ENCODE peak calls at places on chromosomes 7 and 10, in eight cellular contexts. F is activated CD4-positive, alpha-beta T cell treated with anti-CD3 and anti-CD28 coated beads for 24 hours; Q is GM12865; H is endodermal cell; M is lower lobe of right lung; G is Right ventricle myocardium superior; X is iPS DF 19.7; T is uterus. C is an unnamed sample.

GRCh38 chr10:100502926-100503480 is 16.7 kb downstream of the SEC31B start:
- DNase-seq in F (no peak), X (no peak), G (no peak), H (no peak), T (no peak), Q (no peak), M (no peak), C (no peak)

GRCh38 chr10:97069576-97070362 is 116.0 kb downstream of the SLIT1 start:
- DNase-seq in H (peak; percentile 41), F (peak; percentile 8), T (no peak), M (no peak), Q (peak; percentile 12), X (no peak), G (no peak), C (no peak)

GRCh38 chr10:130739757-130740145 is 571.8 kb downstream of the TCERG1L start:
- DNase-seq in Q (no peak), X (no peak), T (no peak), H (peak; percentile 20), G (no peak), F (no peak), M (no peak), C (no peak)

GRCh38 chr10:58016614-58017013 is 251.1 kb downstream of the IPMK start:
- DNase-seq in T (no peak), H (peak; percentile 47), Q (no peak), G (no peak), X (peak; percentile 42), M (no peak), F (no peak), C (no peak)

GRCh38 chr10:79081353-79082034 is 12.7 kb downstream of the ZMIZ1 start:
- DNase-seq in F (no peak), T (no peak), M (no peak), Q (no peak), G (no peak), X (no peak), H (no peak), C (no peak)

GRCh38 chr10:2051108-2051507 is 313.8 kb upstream of the ADARB2 start:
- DNase-seq in T (no peak), H (no peak), X (no peak), F (no peak), M (no peak), G (no peak), Q (no peak), C (no peak)

GRCh38 chr10:92045641-92046106 is 122.1 kb downstream of the BTAF1 start:
- DNase-seq in F (no peak), G (no peak), M (no peak), H (peak; percentile 80), X (no peak), Q (no peak), T (no peak), C (no peak)

GRCh38 chr7:13069832-13070231 is 382.4 kb downstream of the ARL4A start:
- DNase-seq in X (no peak), T (no peak), H (no peak), Q (no peak), G (no peak), F (no peak), M (no peak), C (no peak)

GRCh38 chr10:17652585-17652984 is 8.6 kb downstream of the STAM start:
- DNase-seq in M (no peak), G (no peak), H (no peak), F (no peak), T (no peak), X (no peak), Q (no peak), C (no peak)

GRCh38 chr10:32000937-32001336 is 55.3 kb downstream of the KIF5B start:
- DNase-seq in T (no peak), X (peak; percentile 60), H (peak; percentile 60), G (no peak), M (no peak), F (no peak), Q (no peak), C (no peak)

GRCh38 chr10:62047960-62048383 is 146.5 kb downstream of the ARID5B start:
- DNase-seq in M (no peak), X (no peak), Q (peak; percentile 51), H (no peak), F (no peak), G (no peak), T (no peak), C (no peak)

GRCh38 chr10:70672993-70673928 is 955 bp downstream of the ADAMTS14 start:
- DNase-seq in H (no peak), Q (no peak), X (no peak), M (no peak), F (no peak), T (peak; percentile 65), G (peak; percentile 71), C (no peak)

GRCh38 chr7:43193905-43194304 is 81.5 kb downstream of the HECW1 start:
- DNase-seq in F (no peak), M (no peak), H (no peak), T (no peak), G (no peak), Q (no peak), X (peak; percentile 76), C (no peak)

GRCh38 chr10:79139124-79139835 is 70.5 kb downstream of the ZMIZ1 start:
- DNase-seq in G (peak; percentile 84), T (peak; percentile 82), H (no peak), M (peak; percentile 69), F (no peak), Q (no peak), X (no peak), C (no peak)

C was measured in activated CD8-positive, alpha-beta memory T cell treated with anti-CD3 and anti-CD28 coated beads for 48 hours.